ENCODE peak calls at places on chromosomes 7 and 10, in nine cellular contexts. One of them, this sample, is unnamed.

GRCh38 chr10:127347202-127347959 is 151.0 kb upstream of the INSYN2A start:
- DNase-seq in astrocyte: no peak
- DNase-seq in spleen: no peak
- DNase-seq in tibial artery: no peak
- DNase-seq in fibroblast of villous mesenchyme: no peak
- DNase-seq in fibroblast of mammary gland: no peak
- DNase-seq in PC-9: no peak
- DNase-seq in fibroblast of the aortic adventitia: no peak
- DNase-seq in brain microvascular endothelial cell: no peak
- DNase-seq in this sample: no peak

GRCh38 chr7:28975987-28976386 is 17.9 kb upstream of the TRIL start:
- DNase-seq in fibroblast of mammary gland: peak; percentile 63
- DNase-seq in fibroblast of villous mesenchyme: no peak
- DNase-seq in astrocyte: no peak
- DNase-seq in tibial artery: no peak
- DNase-seq in fibroblast of the aortic adventitia: no peak
- DNase-seq in spleen: no peak
- DNase-seq in brain microvascular endothelial cell: no peak
- DNase-seq in PC-9: no peak
- DNase-seq in this sample: no peak

GRCh38 chr10:78727728-78728127 is 341.0 kb upstream of the ZMIZ1 start:
- DNase-seq in spleen: no peak
- DNase-seq in fibroblast of villous mesenchyme: no peak
- DNase-seq in astrocyte: no peak
- DNase-seq in fibroblast of the aortic adventitia: no peak
- DNase-seq in PC-9: no peak
- DNase-seq in tibial artery: no peak
- DNase-seq in brain microvascular endothelial cell: no peak
- DNase-seq in fibroblast of mammary gland: no peak
- DNase-seq in this sample: no peak

GRCh38 chr10:77291596-77292505 is 345.8 kb downstream of the KCNMA1 start:
- DNase-seq in fibroblast of mammary gland: peak; percentile 20
- DNase-seq in astrocyte: no peak
- DNase-seq in fibroblast of villous mesenchyme: peak; percentile 38
- DNase-seq in tibial artery: no peak
- DNase-seq in brain microvascular endothelial cell: peak; percentile 42
- DNase-seq in PC-9: no peak
- DNase-seq in fibroblast of the aortic adventitia: peak; percentile 52
- DNase-seq in spleen: no peak
- DNase-seq in this sample: no peak

GRCh38 chr7:138065827-138066226 is 10.4 kb upstream of the AKR1D1 start:
- DNase-seq in spleen: no peak
- DNase-seq in brain microvascular endothelial cell: no peak
- DNase-seq in tibial artery: no peak
- DNase-seq in fibroblast of villous mesenchyme: no peak
- DNase-seq in PC-9: no peak
- DNase-seq in fibroblast of the aortic adventitia: no peak
- DNase-seq in fibroblast of mammary gland: no peak
- DNase-seq in astrocyte: no peak
- DNase-seq in this sample: no peak

GRCh38 chr7:132464740-132465139 is 111.5 kb downstream of the PLXNA4 start:
- DNase-seq in PC-9: no peak
- DNase-seq in fibroblast of villous mesenchyme: no peak
- DNase-seq in fibroblast of the aortic adventitia: peak; percentile 77
- DNase-seq in tibial artery: no peak
- DNase-seq in brain microvascular endothelial cell: no peak
- DNase-seq in astrocyte: peak; percentile 77
- DNase-seq in fibroblast of mammary gland: peak; percentile 38
- DNase-seq in spleen: no peak
- DNase-seq in this sample: peak; percentile 43

GRCh38 chr10:58625070-58625469 is 112.4 kb downstream of the BICC1 start:
- DNase-seq in fibroblast of mammary gland: peak; percentile 98
- DNase-seq in fibroblast of the aortic adventitia: peak; percentile 97
- DNase-seq in spleen: no peak
- DNase-seq in astrocyte: peak; percentile 97
- DNase-seq in fibroblast of villous mesenchyme: peak; percentile 30
- DNase-seq in tibial artery: no peak
- DNase-seq in PC-9: no peak
- DNase-seq in brain microvascular endothelial cell: peak; percentile 66
- DNase-seq in this sample: peak; percentile 92

GRCh38 chr7:84658286-84658685 is 463.7 kb upstream of the SEMA3A start:
- DNase-seq in fibroblast of the aortic adventitia: no peak
- DNase-seq in tibial artery: no peak
- DNase-seq in spleen: no peak
- DNase-seq in PC-9: no peak
- DNase-seq in astrocyte: no peak
- DNase-seq in fibroblast of villous mesenchyme: no peak
- DNase-seq in fibroblast of mammary gland: no peak
- DNase-seq in brain microvascular endothelial cell: no peak
- DNase-seq in this sample: no peak

GRCh38 chr10:112953075-112953501 is 3.0 kb downstream of the TCF7L2 start:
- DNase-seq in tibial artery: peak; percentile 44
- DNase-seq in astrocyte: peak; percentile 26
- DNase-seq in PC-9: no peak
- DNase-seq in brain microvascular endothelial cell: no peak
- DNase-seq in spleen: peak; percentile 80
- DNase-seq in fibroblast of villous mesenchyme: peak; percentile 42
- DNase-seq in fibroblast of mammary gland: no peak
- DNase-seq in fibroblast of the aortic adventitia: peak; percentile 53
- DNase-seq in this sample: no peak

GRCh38 chr7:156004265-156005201 is 192.3 kb upstream of the SHH start:
- DNase-seq in tibial artery: no peak
- DNase-seq in brain microvascular endothelial cell: no peak
- DNase-seq in fibroblast of mammary gland: no peak
- DNase-seq in spleen: peak; percentile 72
- DNase-seq in fibroblast of villous mesenchyme: no peak
- DNase-seq in fibroblast of the aortic adventitia: no peak
- DNase-seq in astrocyte: no peak
- DNase-seq in PC-9: no peak
- DNase-seq in this sample: no peak

GRCh38 chr7:83148776-83149175 is 13.9 kb downstream of the PCLO start:
- DNase-seq in tibial artery: no peak
- DNase-seq in fibroblast of mammary gland: peak; percentile 14
- DNase-seq in PC-9: peak; percentile 37
- DNase-seq in brain microvascular endothelial cell: peak; percentile 28
- DNase-seq in fibroblast of the aortic adventitia: peak; percentile 1
- DNase-seq in astrocyte: peak; percentile 54
- DNase-seq in spleen: no peak
- DNase-seq in fibroblast of villous mesenchyme: no peak
- DNase-seq in this sample: peak; percentile 75

GRCh38 chr7:158766570-158767281 is 62.1 kb upstream of the NCAPG2 start:
- DNase-seq in fibroblast of mammary gland: no peak
- DNase-seq in fibroblast of the aortic adventitia: no peak
- DNase-seq in tibial artery: no peak
- DNase-seq in spleen: no peak
- DNase-seq in fibroblast of villous mesenchyme: no peak
- DNase-seq in astrocyte: no peak
- DNase-seq in PC-9: no peak
- DNase-seq in brain microvascular endothelial cell: no peak
- DNase-seq in this sample: no peak

GRCh38 chr10:60910543-60910942 is 33.4 kb downstream of the RHOBTB1 start:
- DNase-seq in PC-9: no peak
- DNase-seq in tibial artery: peak; percentile 67
- DNase-seq in fibroblast of the aortic adventitia: peak; percentile 89
- DNase-seq in astrocyte: no peak
- DNase-seq in brain microvascular endothelial cell: no peak
- DNase-seq in fibroblast of mammary gland: no peak
- DNase-seq in spleen: no peak
- DNase-seq in fibroblast of villous mesenchyme: no peak
- DNase-seq in this sample: no peak

GRCh38 chr10:35259769-35260397 is 76.4 kb upstream of the CCNY start:
- DNase-seq in brain microvascular endothelial cell: peak; percentile 92
- DNase-seq in PC-9: no peak
- DNase-seq in fibroblast of villous mesenchyme: peak; percentile 64
- DNase-seq in fibroblast of mammary gland: peak; percentile 97
- DNase-seq in spleen: no peak
- DNase-seq in fibroblast of the aortic adventitia: peak; percentile 82
- DNase-seq in astrocyte: peak; percentile 98
- DNase-seq in tibial artery: no peak
- DNase-seq in this sample: peak; percentile 87

GRCh38 chr10:82089327-82089726 is 214.3 kb downstream of the NRG3 start:
- DNase-seq in brain microvascular endothelial cell: no peak
- DNase-seq in fibroblast of villous mesenchyme: no peak
- DNase-seq in tibial artery: no peak
- DNase-seq in PC-9: no peak
- DNase-seq in spleen: no peak
- DNase-seq in fibroblast of the aortic adventitia: no peak
- DNase-seq in astrocyte: no peak
- DNase-seq in fibroblast of mammary gland: no peak
- DNase-seq in this sample: no peak

GRCh38 chr7:70574970-70575799 is 556.8 kb upstream of the GALNT17 start:
- DNase-seq in fibroblast of villous mesenchyme: no peak
- DNase-seq in tibial artery: no peak
- DNase-seq in spleen: no peak
- DNase-seq in PC-9: no peak
- DNase-seq in fibroblast of the aortic adventitia: no peak
- DNase-seq in fibroblast of mammary gland: no peak
- DNase-seq in astrocyte: peak; percentile 66
- DNase-seq in brain microvascular endothelial cell: no peak
- DNase-seq in this sample: no peak

GRCh38 chr10:24866615-24867583 is 85.5 kb downstream of the PRTFDC1 start:
- DNase-seq in spleen: no peak
- DNase-seq in fibroblast of villous mesenchyme: peak; percentile 59
- DNase-seq in tibial artery: peak; percentile 65
- DNase-seq in brain microvascular endothelial cell: peak; percentile 44
- DNase-seq in PC-9: no peak
- DNase-seq in fibroblast of mammary gland: peak; percentile 86
- DNase-seq in fibroblast of the aortic adventitia: peak; percentile 79
- DNase-seq in astrocyte: peak; percentile 88
- DNase-seq in this sample: peak; percentile 53

GRCh38 chr10:128936392-128936791 is 530.6 kb upstream of the MGMT start:
- DNase-seq in PC-9: no peak
- DNase-seq in spleen: no peak
- DNase-seq in brain microvascular endothelial cell: no peak
- DNase-seq in fibroblast of the aortic adventitia: no peak
- DNase-seq in fibroblast of villous mesenchyme: no peak
- DNase-seq in tibial artery: no peak
- DNase-seq in astrocyte: no peak
- DNase-seq in fibroblast of mammary gland: no peak
- DNase-seq in this sample: no peak
- TF ChIP-seq CTCF in PC-9: no peak
- TF ChIP-seq CTCF in spleen: no peak
- TF ChIP-seq CTCF in brain microvascular endothelial cell: no peak
- TF ChIP-seq CTCF in fibroblast of the aortic adventitia: no peak
- TF ChIP-seq CTCF in fibroblast of villous mesenchyme: no peak
- TF ChIP-seq CTCF in tibial artery: no peak
- TF ChIP-seq CTCF in astrocyte: no peak
- TF ChIP-seq CTCF in fibroblast of mammary gland: no peak
- TF ChIP-seq CTCF in this sample: no peak

GRCh38 chr7:25647872-25648271 is 419.6 kb upstream of the NPVF start:
- DNase-seq in PC-9: no peak
- DNase-seq in astrocyte: no peak
- DNase-seq in spleen: no peak
- DNase-seq in fibroblast of mammary gland: no peak
- DNase-seq in fibroblast of the aortic adventitia: no peak
- DNase-seq in fibroblast of villous mesenchyme: no peak
- DNase-seq in brain microvascular endothelial cell: no peak
- DNase-seq in tibial artery: no peak
- DNase-seq in this sample: no peak

GRCh38 chr7:25647007-25647406 is 418.7 kb upstream of the NPVF start:
- DNase-seq in astrocyte: no peak
- DNase-seq in tibial artery: no peak
- DNase-seq in fibroblast of the aortic adventitia: no peak
- DNase-seq in PC-9: no peak
- DNase-seq in brain microvascular endothelial cell: peak; percentile 60
- DNase-seq in spleen: no peak
- DNase-seq in fibroblast of villous mesenchyme: no peak
- DNase-seq in fibroblast of mammary gland: no peak
- DNase-seq in this sample: no peak

GRCh38 chr7:25642849-25643248 is 414.6 kb upstream of the NPVF start:
- DNase-seq in fibroblast of the aortic adventitia: no peak
- DNase-seq in brain microvascular endothelial cell: peak; percentile 5
- DNase-seq in astrocyte: no peak
- DNase-seq in tibial artery: no peak
- DNase-seq in PC-9: no peak
- DNase-seq in fibroblast of villous mesenchyme: no peak
- DNase-seq in spleen: no peak
- DNase-seq in fibroblast of mammary gland: peak; percentile 2
- DNase-seq in this sample: no peak

GRCh38 chr7:25643285-25643684 is 415.0 kb upstream of the NPVF start:
- DNase-seq in tibial artery: no peak
- DNase-seq in astrocyte: no peak
- DNase-seq in spleen: no peak
- DNase-seq in fibroblast of mammary gland: no peak
- DNase-seq in fibroblast of the aortic adventitia: no peak
- DNase-seq in brain microvascular endothelial cell: no peak
- DNase-seq in fibroblast of villous mesenchyme: no peak
- DNase-seq in PC-9: no peak
- DNase-seq in this sample: no peak

DNA sequence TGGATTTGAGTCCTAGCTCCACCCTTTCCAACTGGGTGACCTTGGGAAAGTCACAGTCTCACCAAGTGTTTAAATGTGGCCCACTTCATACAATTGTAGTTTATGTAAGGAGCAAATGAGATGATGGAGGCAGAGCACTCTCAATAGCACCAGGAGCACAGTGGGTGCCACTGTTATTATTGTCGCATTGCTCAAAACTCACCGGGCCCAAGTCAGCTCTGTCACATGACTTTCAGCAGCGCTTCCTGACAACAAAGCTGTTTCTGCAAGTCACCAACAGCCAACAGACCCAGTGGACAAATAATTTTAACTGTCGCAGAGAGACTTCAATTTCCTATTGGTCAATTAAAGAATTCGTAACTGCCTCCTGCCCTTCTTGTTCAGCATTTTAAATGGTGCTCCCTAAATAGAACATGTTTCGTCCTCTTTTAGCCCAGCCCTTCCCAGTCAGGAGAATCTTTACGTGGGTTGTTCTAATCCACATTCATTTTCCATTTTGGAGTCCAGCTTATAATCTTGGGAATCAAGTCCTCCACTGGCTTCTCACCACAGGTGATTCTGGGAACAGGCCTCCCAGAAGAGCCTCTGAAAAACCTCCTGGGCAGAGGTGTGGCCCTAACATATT is 415.6 kb upstream of the NPVF start:
- DNase-seq in PC-9: no peak
- DNase-seq in brain microvascular endothelial cell: no peak
- DNase-seq in astrocyte: no peak
- DNase-seq in fibroblast of mammary gland: no peak
- DNase-seq in spleen: no peak
- DNase-seq in tibial artery: no peak
- DNase-seq in fibroblast of villous mesenchyme: no peak
- DNase-seq in fibroblast of the aortic adventitia: no peak
- DNase-seq in this sample: no peak
- H3K4me3 ChIP-seq in PC-9: no peak overlapping the region
- H3K4me3 ChIP-seq in brain microvascular endothelial cell: no peak overlapping the region
- H3K4me3 ChIP-seq in astrocyte: no peak overlapping the region
- H3K4me3 ChIP-seq in fibroblast of mammary gland: no peak overlapping the region
- H3K4me3 ChIP-seq in spleen: no peak overlapping the region
- H3K4me3 ChIP-seq in tibial artery: no peak overlapping the region
- H3K4me3 ChIP-seq in fibroblast of villous mesenchyme: no peak overlapping the region
- H3K4me3 ChIP-seq in fibroblast of the aortic adventitia: no peak overlapping the region
- H3K4me3 ChIP-seq in this sample: no peak overlapping the region

GRCh38 chr7:33379891-33380525 is 250.6 kb downstream of the BBS9 start:
- DNase-seq in PC-9: no peak
- DNase-seq in fibroblast of villous mesenchyme: no peak
- DNase-seq in brain microvascular endothelial cell: no peak
- DNase-seq in tibial artery: no peak
- DNase-seq in fibroblast of the aortic adventitia: no peak
- DNase-seq in spleen: no peak
- DNase-seq in astrocyte: no peak
- DNase-seq in fibroblast of mammary gland: no peak
- DNase-seq in this sample: no peak
- TF ChIP-seq CTCF in PC-9: no peak
- TF ChIP-seq CTCF in fibroblast of villous mesenchyme: no peak
- TF ChIP-seq CTCF in brain microvascular endothelial cell: no peak
- TF ChIP-seq CTCF in tibial artery: no peak
- TF ChIP-seq CTCF in fibroblast of the aortic adventitia: no peak
- TF ChIP-seq CTCF in spleen: no peak
- TF ChIP-seq CTCF in astrocyte: no peak
- TF ChIP-seq CTCF in fibroblast of mammary gland: no peak
- TF ChIP-seq CTCF in this sample: no peak

GRCh38 chr10:26486985-26487850 is 49.1 kb downstream of the APBB1IP start:
- DNase-seq in fibroblast of mammary gland: peak; percentile 100
- DNase-seq in brain microvascular endothelial cell: peak; percentile 90
- DNase-seq in spleen: no peak
- DNase-seq in PC-9: no peak
- DNase-seq in astrocyte: peak; percentile 97
- DNase-seq in tibial artery: peak; percentile 60
- DNase-seq in fibroblast of villous mesenchyme: peak; percentile 95
- DNase-seq in fibroblast of the aortic adventitia: peak; percentile 99
- DNase-seq in this sample: peak; percentile 53
- H3K4me3 ChIP-seq in fibroblast of mammary gland: peak overlapping the region; percentile 23
- H3K4me3 ChIP-seq in brain microvascular endothelial cell: no peak overlapping the region
- H3K4me3 ChIP-seq in spleen: no peak overlapping the region
- H3K4me3 ChIP-seq in PC-9: no peak overlapping the region
- H3K4me3 ChIP-seq in astrocyte: no peak overlapping the region
- H3K4me3 ChIP-seq in tibial artery: no peak overlapping the region
- H3K4me3 ChIP-seq in fibroblast of villous mesenchyme: no peak overlapping the region
- H3K4me3 ChIP-seq in fibroblast of the aortic adventitia: no peak overlapping the region
- H3K4me3 ChIP-seq in this sample: no peak overlapping the region